ENCODE peak calls at places on chromosomes 12 and 14, in five cellular contexts. R is A549, S is HepG2, X is K562, J is GM12878. T is an unnamed sample.

GRCh38 chr12:96193725-96194571 is at the start of gene ELK3:
- DNase-seq in R (peak), S (peak), X (peak), J (no peak), T (peak)

GRCh38 chr14:100381386-100382105 is 58.4 kb downstream of the SLC25A47 start:
- DNase-seq in R (no peak), S (no peak), X (no peak), J (no peak), T (no peak)

GRCh38 chr12:120352117-120352516 is 16.8 kb downstream of the MSI1 start:
- DNase-seq in R (peak), S (no peak), X (peak), J (no peak), T (no peak)

GRCh38 chr12:12804011-12804410 is 9.1 kb upstream of the DDX47 start:
- DNase-seq in R (peak), S (peak), X (no peak), J (no peak), T (no peak)

GRCh38 chr12:52089491-52089890 is 10.0 kb downstream of the SMIM41 start:
- DNase-seq in R (no peak), S (no peak), X (no peak), J (no peak), T (no peak)

GRCh38 chr12:89889051-89889450 is 180.4 kb upstream of the ATP2B1 start:
- DNase-seq in R (no peak), S (no peak), X (no peak), J (no peak), T (no peak)

GRCh38 chr12:49959570-49960473 is 1.9 kb upstream of the AQP5 start:
- DNase-seq in R (peak), S (no peak), X (no peak), J (no peak), T (peak)

GRCh38 chr14:52052289-52052943 is 16.4 kb downstream of the NID2 start:
- DNase-seq in R (no peak), S (no peak), X (no peak), J (no peak), T (no peak)

GRCh38 chr12:97701901-97702300 is 239.3 kb downstream of the RMST start:
- DNase-seq in R (no peak), S (no peak), X (no peak), J (no peak), T (no peak)

GRCh38 chr12:100058482-100059029 is 73.8 kb upstream of the ANKS1B start:
- DNase-seq in R (peak), S (no peak), X (peak), J (no peak), T (no peak)

GRCh38 chr14:91439345-91439744 is 21.7 kb upstream of the CCDC88C start:
- DNase-seq in R (no peak), S (no peak), X (no peak), J (no peak), T (no peak)

GRCh38 chr12:7439579-7440505 is 4.1 kb downstream of the CD163L1 start:
- DNase-seq in R (peak), S (no peak), X (peak), J (no peak), T (peak)

GRCh38 chr12:68042212-68042699 is 53.0 kb downstream of the IFNG-AS1 start:
- DNase-seq in R (no peak), S (peak), X (no peak), J (peak), T (no peak)

GRCh38 chr12:58922849-58923248 is 2.5 kb upstream of the LRIG3 start:
- DNase-seq in R (peak), S (no peak), X (no peak), J (no peak), T (no peak)

GRCh38 chr14:21440857-21441256 is 15.1 kb downstream of the CHD8 start:
- DNase-seq in R (no peak), S (peak), X (peak), J (no peak), T (no peak)

GRCh38 chr12:74537126-74537706 is 419 bp upstream of the ATXN7L3B start:
- DNase-seq in R (peak), S (peak), X (peak), J (peak), T (peak)

GRCh38 chr14:61558271-61558670 is 137.0 kb upstream of the HIF1A start:
- DNase-seq in R (no peak), S (no peak), X (no peak), J (no peak), T (no peak)

GRCh38 chr12:62123721-62124203 is 136.4 kb upstream of the USP15 start:
- DNase-seq in R (peak), S (peak), X (peak), J (no peak), T (peak)

GRCh38 chr12:32843528-32844095 is 53.0 kb downstream of the PKP2 start:
- DNase-seq in R (no peak), S (no peak), X (no peak), J (no peak), T (peak)

GRCh38 chr12:97075583-97076268 is 168.7 kb downstream of the NEDD1 start:
- DNase-seq in R (no peak), S (no peak), X (no peak), J (no peak), T (peak)

GRCh38 chr12:19707948-19708409 is 268.7 kb downstream of the AEBP2 start:
- DNase-seq in R (peak), S (no peak), X (no peak), J (no peak), T (no peak)

GRCh38 chr14:71538949-71539659 is 393.1 kb upstream of the RGS6 start:
- DNase-seq in R (no peak), S (no peak), X (no peak), J (no peak), T (no peak)

GRCh38 chr12:89238593-89238992 is 113.7 kb downstream of the DUSP6 start:
- DNase-seq in R (no peak), S (no peak), X (no peak), J (no peak), T (no peak)

GRCh38 chr12:124849382-124849781 is 14.3 kb downstream of the SCARB1 start:
- DNase-seq in R (no peak), S (no peak), X (no peak), J (no peak), T (no peak)

GRCh38 chr14:99213101-99213500 is 58.9 kb downstream of the BCL11B start:
- DNase-seq in R (no peak), S (no peak), X (no peak), J (no peak), T (no peak)

GRCh38 chr14:26589998-26590397 is 7.8 kb downstream of the NOVA1 start:
- DNase-seq in R (no peak), S (no peak), X (no peak), J (no peak), T (no peak)

GRCh38 chr12:105393586-105393985 is 63.1 kb downstream of the C12orf75 start:
- DNase-seq in R (no peak), S (no peak), X (no peak), J (no peak), T (no peak)

GRCh38 chr14:49550284-49551184 is 35.6 kb downstream of the RPS29 start:
- DNase-seq in R (peak), S (peak), X (no peak), J (no peak), T (peak)

GRCh38 chr14:104314251-104314941 is 176.0 kb downstream of the KIF26A start:
- DNase-seq in R (no peak), S (no peak), X (no peak), J (no peak), T (no peak)

GRCh38 chr12:22722081-22722480 is 97.1 kb downstream of the ETNK1 start:
- DNase-seq in R (no peak), S (no peak), X (no peak), J (no peak), T (no peak)

GRCh38 chr12:79127268-79127895 is 262.8 kb downstream of the SYT1 start:
- DNase-seq in R (peak), S (no peak), X (no peak), J (no peak), T (no peak)
- TF ChIP-seq JUNB in R (no peak), S (no peak), X (no peak), J (no peak), T (no peak)

GRCh38 chr12:15527201-15527782 is 205.0 kb downstream of the PTPRO start:
- DNase-seq in R (peak), S (peak), X (no peak), J (no peak), T (peak)
- TF ChIP-seq REST in R (no peak), S (no peak), X (no peak), J (no peak), T (no peak)

GRCh38 chr12:5873341-5873919 is 71.6 kb downstream of the ANO2 start:
- DNase-seq in R (no peak), S (no peak), X (no peak), J (no peak), T (peak)
- TF ChIP-seq JUNB in R (no peak), S (no peak), X (no peak), J (no peak), T (no peak)

GRCh38 chr12:53231859-53232640 is at the start of gene RARG:
- DNase-seq in R (peak), S (no peak), X (peak), J (no peak), T (peak)

GRCh38 chr12:53230971-53231858 is 794 bp downstream of the RARG start:
- DNase-seq in R (no peak), S (no peak), X (no peak), J (no peak), T (peak)

GRCh38 chr12:53233671-53234091 is 1.7 kb upstream of the RARG start:
- DNase-seq in R (no peak), S (no peak), X (no peak), J (no peak), T (peak)

GRCh38 chr12:53234236-53234635 is 2.2 kb upstream of the RARG start:
- DNase-seq in R (no peak), S (no peak), X (no peak), J (no peak), T (peak)

DNA sequence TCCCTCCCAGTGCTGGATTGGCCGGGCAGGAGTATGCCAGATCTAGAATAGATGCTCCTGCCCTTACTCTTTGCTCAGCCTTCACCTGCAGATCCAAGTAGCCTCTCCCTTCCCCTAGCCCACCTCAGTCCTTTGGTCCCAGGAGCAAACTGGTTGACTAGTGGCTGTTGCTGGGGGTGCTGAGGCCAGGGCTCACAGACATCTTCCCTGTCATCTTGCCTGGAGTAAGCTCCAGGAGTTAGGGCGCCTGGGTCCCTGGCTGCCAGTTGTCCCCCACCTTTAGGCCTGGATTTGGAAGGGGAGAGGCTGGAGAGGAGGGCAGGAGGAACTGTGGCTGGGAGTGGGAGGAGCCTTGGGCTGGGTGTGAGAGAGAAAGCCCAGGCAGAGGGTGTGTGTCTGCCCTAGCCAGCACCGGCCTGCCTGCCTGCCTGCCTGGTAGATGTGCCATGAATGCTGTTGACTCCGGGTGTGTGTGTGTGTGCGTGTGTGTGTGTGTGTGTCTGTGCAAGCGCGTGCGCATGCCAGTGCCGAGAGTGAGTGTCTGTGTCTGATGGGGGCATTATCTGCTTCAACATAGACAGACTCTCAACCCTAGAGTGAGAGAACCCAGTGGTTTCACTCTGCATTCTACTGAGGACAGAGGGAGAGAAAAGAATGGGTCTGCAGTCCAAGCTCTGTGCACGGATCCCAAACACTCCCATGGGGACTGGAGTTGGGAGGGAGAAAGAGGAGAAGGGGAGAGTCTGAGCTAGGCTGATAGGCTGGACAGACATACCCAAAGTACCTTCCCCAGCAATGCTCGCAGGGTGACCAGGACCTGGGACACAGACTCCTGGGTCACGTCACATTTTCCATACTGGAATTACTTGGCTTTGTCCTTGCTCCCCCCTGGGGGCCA is 881 bp upstream of the RARG start:
- DNase-seq in R (peak), S (no peak), X (no peak), J (no peak), T (peak)
- TF ChIP-seq REST in R (no peak), S (no peak), X (no peak), J (no peak), T (no peak)

DNA sequence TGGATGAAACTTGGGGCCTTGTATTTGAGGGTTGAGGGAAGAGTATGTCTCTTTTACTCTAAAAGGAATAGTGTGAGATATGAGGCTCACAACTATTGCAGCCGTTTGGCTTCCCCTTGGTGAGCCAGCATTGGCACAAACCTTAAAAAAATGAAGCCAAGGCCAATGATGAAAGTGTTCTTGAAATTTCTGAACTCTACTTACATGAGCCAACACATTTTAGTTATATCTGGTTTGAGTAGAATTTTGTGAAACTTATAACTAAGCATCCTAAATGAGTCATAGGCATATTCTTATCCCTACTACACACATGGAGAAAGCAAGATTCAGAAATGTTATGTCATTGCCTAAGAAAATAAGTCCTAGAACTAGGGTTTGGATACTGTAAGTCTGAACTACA is 55.3 kb upstream of the ACSS3 start:
- DNase-seq in R (no peak), S (no peak), X (no peak), J (no peak), T (no peak)
- TF ChIP-seq JUNB in R (no peak), S (no peak), X (no peak), J (no peak), T (no peak)

GRCh38 chr12:122858591-122859302 is 23.5 kb downstream of the HIP1R start:
- DNase-seq in R (no peak), S (no peak), X (no peak), J (no peak), T (no peak)

GRCh38 chr12:122861586-122861970 is 26.3 kb downstream of the HIP1R start:
- DNase-seq in R (no peak), S (no peak), X (no peak), J (no peak), T (no peak)

GRCh38 chr12:122859303-122860051 is 24.2 kb downstream of the HIP1R start:
- DNase-seq in R (no peak), S (no peak), X (no peak), J (no peak), T (no peak)

GRCh38 chr12:122860854-122861585 is 25.8 kb downstream of the HIP1R start:
- DNase-seq in R (no peak), S (no peak), X (no peak), J (no peak), T (no peak)

GRCh38 chr12:122860052-122860853 is 25.0 kb downstream of the HIP1R start:
- DNase-seq in R (peak), S (peak), X (peak), J (no peak), T (peak)
- TF ChIP-seq REST in R (no peak), S (no peak), X (no peak), J (no peak), T (no peak)